ENCODE peak calls at places on chromosomes 1 and 21, in six cellular contexts. I is HFFc6; K is CD4-positive, alpha-beta T cell; C is Calu3; U is Peyer's patch; Z is heart right ventricle. X is an unnamed sample.

GRCh38 chr1:12173631-12174121 is 6.9 kb downstream of the TNFRSF1B start:
- DNase-seq in I (no peak), K (peak), C (no peak), U (peak), Z (peak), X (peak)

GRCh38 chr21:37460196-37460595 is 93.6 kb downstream of the DYRK1A start:
- DNase-seq in I (no peak), K (no peak), C (no peak), U (no peak), Z (no peak), X (no peak)

GRCh38 chr1:67953301-67953700 is 97.1 kb downstream of the DIRAS3 start:
- DNase-seq in I (no peak), K (no peak), C (no peak), U (no peak), Z (no peak), X (no peak)

GRCh38 chr21:44711327-44712202 is at the start of gene TSPEAR:
- DNase-seq in I (no peak), K (no peak), C (no peak), U (peak), Z (no peak), X (no peak)

GRCh38 chr1:89800718-89801117 is 20.1 kb upstream of the LRRC8D start:
- DNase-seq in I (no peak), K (no peak), C (no peak), U (no peak), Z (no peak), X (no peak)

GRCh38 chr1:47521034-47521871 is 83.4 kb downstream of the FOXD2 start:
- DNase-seq in I (no peak), K (no peak), C (no peak), U (no peak), Z (no peak), X (no peak)

GRCh38 chr1:93722081-93723031 is 40.7 kb upstream of the BCAR3 start:
- DNase-seq in I (no peak), K (no peak), C (no peak), U (no peak), Z (peak), X (no peak)

GRCh38 chr1:246169486-246169885 is 337.6 kb downstream of the SMYD3 start:
- DNase-seq in I (no peak), K (no peak), C (no peak), U (no peak), Z (no peak), X (no peak)

GRCh38 chr1:164637461-164638375 is 78.7 kb downstream of the PBX1 start:
- DNase-seq in I (peak), K (no peak), C (no peak), U (no peak), Z (peak), X (no peak)

GRCh38 chr1:145708063-145708462 is 895 bp upstream of the PDZK1 start:
- DNase-seq in I (peak), K (no peak), C (no peak), U (no peak), Z (no peak), X (no peak)

GRCh38 chr1:207863893-207864535 is 46.9 kb downstream of the CD34 start:
- DNase-seq in I (no peak), K (peak), C (no peak), U (no peak), Z (no peak), X (peak)

GRCh38 chr1:110007045-110007444 is 22.5 kb downstream of the AHCYL1 start:
- DNase-seq in I (no peak), K (no peak), C (no peak), U (no peak), Z (no peak), X (no peak)

GRCh38 chr1:168064216-168064615 is 72.5 kb downstream of the GPR161 start:
- DNase-seq in I (no peak), K (no peak), C (no peak), U (no peak), Z (no peak), X (no peak)

GRCh38 chr1:180247580-180247979 is 17.5 kb downstream of the LHX4 start:
- DNase-seq in I (no peak), K (no peak), C (no peak), U (no peak), Z (no peak), X (no peak)

GRCh38 chr1:180250499-180250770 is 20.4 kb downstream of the LHX4 start:
- DNase-seq in I (no peak), K (no peak), C (no peak), U (peak), Z (no peak), X (no peak)

GRCh38 chr1:180248176-180248575 is 18.1 kb downstream of the LHX4 start:
- DNase-seq in I (no peak), K (no peak), C (no peak), U (peak), Z (no peak), X (no peak)

GRCh38 chr1:180249725-180250498 is 19.8 kb downstream of the LHX4 start:
- DNase-seq in I (no peak), K (no peak), C (no peak), U (peak), Z (no peak), X (no peak)

GRCh38 chr1:180248731-180249681 is 18.9 kb downstream of the LHX4 start:
- DNase-seq in I (no peak), K (no peak), C (peak), U (peak), Z (no peak), X (no peak)
- TF ChIP-seq CTCF in I (no peak), K (no peak), C (no peak), U (no peak), Z (no peak), X (no peak)

GRCh38 chr1:216945506-216946080 is 222.4 kb upstream of the ESRRG start:
- DNase-seq in I (no peak), K (no peak), C (no peak), U (no peak), Z (no peak), X (no peak)

DNA sequence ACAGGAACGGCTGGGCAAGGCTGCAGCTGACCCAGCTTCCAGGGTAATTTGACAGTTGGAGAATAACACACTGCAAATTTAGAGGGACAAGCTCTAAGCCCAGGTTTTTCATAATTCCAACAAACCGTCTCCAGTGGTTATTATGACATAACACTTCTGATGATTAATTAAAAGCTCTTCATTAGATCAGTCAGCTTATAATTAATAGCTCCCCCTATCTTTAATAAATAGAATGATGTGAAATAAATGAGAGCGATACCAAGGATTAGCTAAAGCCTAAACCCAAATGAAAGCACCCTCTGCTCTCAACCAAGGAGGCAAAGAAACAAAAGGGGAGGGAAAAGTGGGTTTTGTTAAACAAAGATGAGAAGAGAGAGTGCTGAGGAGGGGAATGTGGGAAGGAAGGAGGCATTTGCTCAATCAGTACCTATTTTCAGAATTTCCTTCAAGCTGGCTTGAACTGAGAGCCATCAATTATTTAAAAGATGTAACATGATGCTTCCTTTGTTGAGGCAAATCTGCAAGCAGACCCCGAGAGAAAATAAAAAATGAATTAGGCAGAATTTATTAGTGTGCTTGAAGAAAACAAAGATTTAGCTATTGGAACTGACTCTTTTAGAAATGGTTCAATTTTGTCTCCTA is 221.8 kb upstream of the ESRRG start:
- DNase-seq in I (no peak), K (no peak), C (no peak), U (no peak), Z (no peak), X (no peak)
- TF ChIP-seq CTCF in I (no peak), K (no peak), C (no peak), U (no peak), Z (no peak), X (no peak)

DNA sequence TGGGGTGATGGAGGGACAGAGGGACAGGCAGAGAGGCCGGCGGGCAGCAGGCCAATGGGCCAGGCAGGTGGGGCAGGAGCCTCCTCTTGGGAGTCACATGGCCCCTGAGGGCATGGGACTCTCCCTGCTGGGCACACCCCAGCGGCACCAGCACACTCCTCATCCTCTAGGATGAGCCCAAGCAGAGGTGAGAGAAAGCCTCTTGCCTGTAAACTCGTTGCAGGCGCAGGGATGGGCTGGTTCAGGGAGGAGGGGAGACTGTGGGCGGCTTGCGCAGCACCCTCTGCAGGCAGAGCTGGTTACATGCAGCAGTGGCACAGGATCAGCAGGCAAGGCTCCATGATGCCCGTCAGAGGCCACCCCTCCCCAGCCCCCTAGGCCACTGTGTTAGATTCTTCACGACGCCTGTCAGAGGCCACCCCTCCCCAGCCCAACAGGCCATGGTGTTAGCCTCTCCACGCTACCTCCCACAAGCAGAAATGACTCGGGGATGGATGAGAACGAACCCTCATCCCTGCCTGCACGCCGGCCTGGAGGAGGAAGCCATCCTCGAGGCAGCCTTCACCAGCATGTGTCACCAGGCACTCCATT is 209.7 kb upstream of the VAMP3 start:
- DNase-seq in I (no peak), K (no peak), C (no peak), U (peak), Z (no peak), X (no peak)
- TF ChIP-seq CTCF in I (peak), K (no peak), C (no peak), U (no peak), Z (peak), X (no peak)

DNA sequence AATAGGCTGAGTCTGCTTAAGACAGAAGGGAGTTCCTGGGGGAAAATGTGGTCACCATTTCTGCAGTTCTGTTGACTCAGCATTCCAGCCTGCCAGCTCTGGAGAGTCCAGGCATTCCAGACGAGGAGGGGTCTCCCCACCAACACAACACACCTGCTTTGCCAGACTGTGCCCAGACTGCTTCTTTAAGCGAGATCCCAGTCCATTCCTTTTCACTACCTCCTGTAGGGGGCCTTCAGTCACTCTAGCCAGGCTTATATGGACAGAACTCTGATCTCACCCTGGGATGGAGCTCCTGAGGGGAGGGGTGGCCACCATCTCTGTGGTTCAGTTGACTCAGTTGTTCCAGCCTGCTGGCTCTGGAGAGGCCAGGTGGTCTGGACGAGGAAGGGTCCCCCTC is 48.5 kb downstream of the UBE2U start:
- DNase-seq in I (no peak), K (no peak), C (no peak), U (no peak), Z (no peak), X (no peak)
- TF ChIP-seq CTCF in I (peak), K (no peak), C (no peak), U (no peak), Z (no peak), X (no peak)

GRCh38 chr1:20980051-20980450 is 192.9 kb upstream of the HP1BP3 start:
- DNase-seq in I (no peak), K (no peak), C (no peak), U (no peak), Z (no peak), X (no peak)

GRCh38 chr1:20981903-20982695 is 194.6 kb downstream of the EIF4G3 start:
- DNase-seq in I (peak), K (no peak), C (no peak), U (no peak), Z (no peak), X (no peak)

GRCh38 chr1:20988030-20988825 is 188.5 kb downstream of the EIF4G3 start:
- DNase-seq in I (no peak), K (no peak), C (no peak), U (no peak), Z (no peak), X (no peak)

GRCh38 chr1:20978413-20978812 is 191.3 kb upstream of the HP1BP3 start:
- DNase-seq in I (peak), K (no peak), C (no peak), U (no peak), Z (no peak), X (no peak)

GRCh38 chr1:20983297-20983889 is 193.3 kb downstream of the EIF4G3 start:
- DNase-seq in I (no peak), K (no peak), C (no peak), U (no peak), Z (no peak), X (no peak)
- TF ChIP-seq CTCF in I (no peak), K (no peak), C (no peak), U (no peak), Z (no peak), X (no peak)

DNA sequence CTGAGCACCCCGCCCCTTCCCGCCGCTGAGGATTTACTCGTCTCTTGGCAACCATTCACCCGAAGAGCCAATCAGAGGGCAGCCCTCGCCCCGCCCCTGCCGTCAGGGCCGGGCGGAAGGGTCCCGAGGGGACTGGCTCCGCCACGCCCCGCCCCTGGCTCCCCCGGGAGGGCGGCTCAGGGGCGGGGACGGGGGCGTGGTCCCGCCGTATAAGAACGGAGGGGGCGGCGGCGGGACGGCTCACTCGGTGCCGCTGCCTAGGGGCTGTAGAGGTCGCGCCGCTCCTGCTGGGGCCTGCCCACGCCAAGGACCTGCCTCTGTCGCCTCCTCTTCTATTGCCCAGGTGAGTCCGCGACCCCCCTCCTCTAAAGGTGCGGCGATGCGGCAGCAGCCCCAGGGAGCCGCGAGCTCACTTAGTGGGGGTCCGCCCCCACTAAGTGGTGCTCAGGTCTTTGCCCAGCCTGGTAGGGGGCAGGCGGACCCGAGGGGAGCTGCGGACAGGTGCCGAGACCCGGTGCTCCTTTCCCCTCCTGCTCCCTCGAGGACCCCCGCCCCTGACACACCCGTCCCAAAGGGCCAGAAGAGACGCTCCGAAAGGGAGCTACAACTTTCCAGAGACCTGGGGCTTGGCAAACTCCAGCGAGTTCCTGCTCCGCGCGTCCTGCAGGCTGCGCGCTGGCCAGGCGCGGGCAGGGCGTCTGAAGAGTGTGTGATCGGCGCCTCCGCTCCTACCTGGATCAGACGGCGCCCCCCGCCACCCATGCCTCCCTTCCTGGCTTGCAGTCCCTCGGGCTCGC is at the start of gene TENT5C:
- DNase-seq in I (peak), K (peak), C (peak), U (peak), Z (peak), X (peak)
- TF ChIP-seq CTCF in I (no peak), K (no peak), C (no peak), U (no peak), Z (no peak), X (no peak)

DNA sequence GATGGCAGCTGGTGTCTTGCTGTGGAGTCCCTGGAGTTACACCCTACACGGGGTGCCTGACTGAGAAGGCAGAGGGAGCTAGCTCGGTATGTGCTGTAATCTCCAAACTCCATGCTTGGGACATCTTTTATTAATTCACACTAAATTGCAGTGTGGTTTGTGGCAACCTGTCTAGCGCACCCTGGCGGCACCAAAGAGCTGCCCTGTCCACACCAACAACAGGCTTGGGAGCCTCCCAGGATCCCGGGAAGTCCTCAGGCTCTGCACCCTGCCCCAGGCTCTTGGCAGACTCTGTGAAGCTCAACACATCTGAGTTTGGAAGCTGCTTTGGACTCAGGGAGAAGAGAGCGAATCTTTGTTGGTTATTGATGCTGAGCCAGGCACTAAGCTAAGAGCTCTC is 138.9 kb downstream of the IGSF21 start:
- DNase-seq in I (no peak), K (no peak), C (peak), U (peak), Z (no peak), X (no peak)
- TF ChIP-seq CTCF in I (peak), K (no peak), C (no peak), U (no peak), Z (no peak), X (no peak)

DNA sequence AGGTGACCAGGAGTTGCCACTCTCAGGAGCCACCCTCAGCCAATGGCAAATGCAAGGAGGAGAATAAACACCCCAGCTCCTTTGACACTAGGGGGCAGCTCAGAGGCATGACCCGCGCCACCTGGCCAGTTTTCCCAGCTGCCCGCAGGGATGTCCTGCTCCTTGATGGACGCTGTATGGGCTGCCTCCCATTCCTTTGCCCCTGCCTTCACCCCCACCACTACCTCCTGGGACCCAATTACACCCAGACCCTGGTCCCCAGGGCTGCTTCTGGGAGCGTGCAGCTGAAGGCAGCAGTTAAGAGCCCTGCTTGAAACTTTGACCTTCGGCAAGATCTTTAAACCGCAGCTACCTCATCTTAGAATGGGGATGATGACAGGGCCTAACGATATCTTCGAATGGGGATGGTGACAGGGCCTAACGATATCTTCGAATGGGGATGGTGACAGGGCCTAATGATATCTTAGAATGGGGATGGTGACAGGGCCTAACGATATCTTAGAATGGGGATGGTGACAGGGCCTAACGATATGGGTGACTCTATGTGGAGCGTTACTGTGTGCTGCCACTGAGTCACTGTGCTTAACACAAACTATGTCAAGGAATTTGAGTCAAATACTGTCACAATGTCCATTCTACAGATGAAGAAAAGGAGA is 163.0 kb upstream of the KAZN start:
- DNase-seq in I (no peak), K (no peak), C (no peak), U (no peak), Z (no peak), X (no peak)
- TF ChIP-seq CTCF in I (no peak), K (no peak), C (no peak), U (no peak), Z (no peak), X (no peak)